ENCODE peak calls at places on chromosomes 11 and 22, in eight cellular contexts. O is fibroblast of mammary gland, D is AG04449, A is endothelial cell of umbilical vein, T is uterus, M is fibroblast of pulmonary artery, X is kidney, C is A549. U is an unnamed sample.

GRCh38 chr11:126768702-126769101 is 231.9 kb downstream of the KIRREL3 start:
- DNase-seq in D (no peak), T (no peak), M (no peak), O (no peak), A (no peak), X (no peak), C (no peak), U (no peak)

GRCh38 chr11:28679795-28680194 is 571.6 kb downstream of the METTL15 start:
- DNase-seq in M (peak), X (no peak), C (no peak), O (peak), A (no peak), T (no peak), D (peak), U (peak)

GRCh38 chr11:119121811-119122124 is 388 bp downstream of the HINFP start:
- DNase-seq in X (no peak), C (no peak), A (no peak), M (no peak), D (no peak), T (no peak), O (no peak), U (no peak)

GRCh38 chr22:19797086-19797485 is 36.5 kb downstream of the TBX1 start:
- DNase-seq in D (no peak), T (no peak), C (no peak), M (no peak), O (no peak), A (no peak), X (peak), U (no peak)

GRCh38 chr22:38046070-38046748 is 11.0 kb upstream of the PICK1 start:
- DNase-seq in O (no peak), M (no peak), T (no peak), D (no peak), A (no peak), C (no peak), X (no peak), U (no peak)

GRCh38 chr11:8356731-8357504 is 93.2 kb upstream of the LMO1 start:
- DNase-seq in A (no peak), C (no peak), M (no peak), O (peak), T (peak), X (peak), D (no peak), U (no peak)

GRCh38 chr11:14189874-14190273 is 169.1 kb downstream of the RRAS2 start:
- DNase-seq in M (peak), O (peak), T (peak), A (no peak), C (no peak), X (no peak), D (no peak), U (no peak)

GRCh38 chr22:24433868-24434471 is 6.6 kb downstream of the ADORA2A start:
- DNase-seq in T (no peak), A (peak), O (peak), M (peak), C (no peak), X (peak), D (no peak), U (peak)

GRCh38 chr22:32920734-32921133 is 119.2 kb downstream of the TIMP3 start:
- DNase-seq in O (no peak), X (no peak), T (no peak), C (no peak), A (no peak), M (peak), D (no peak), U (no peak)

GRCh38 chr11:72736452-72737069 is 15.6 kb downstream of the ARAP1 start:
- DNase-seq in A (peak), D (no peak), X (peak), T (no peak), M (peak), C (peak), O (peak), U (peak)

GRCh38 chr11:1225386-1226225 is 2.7 kb downstream of the MUC5B start:
- DNase-seq in C (no peak), A (no peak), O (no peak), X (peak), T (no peak), D (no peak), M (no peak), U (no peak)

GRCh38 chr22:27711756-27712155 is 89.8 kb downstream of the MN1 start:
- DNase-seq in A (no peak), M (no peak), C (no peak), D (no peak), O (no peak), T (no peak), X (no peak), U (no peak)

GRCh38 chr11:58024601-58025091 is 965 bp downstream of the OR9Q1 start:
- DNase-seq in T (peak), D (no peak), O (peak), A (peak), M (peak), X (peak), C (no peak), U (peak)

GRCh38 chr22:46353483-46354105 is 18.1 kb downstream of the TRMU start:
- DNase-seq in D (no peak), O (peak), A (no peak), T (no peak), M (no peak), C (no peak), X (peak), U (no peak)

GRCh38 chr11:66277475-66278391 is at the start of gene CNIH2:
- DNase-seq in A (no peak), O (no peak), T (no peak), C (peak), X (no peak), M (no peak), D (no peak), U (no peak)

GRCh38 chr11:17291710-17292109 is 15.2 kb downstream of the NUCB2 start:
- DNase-seq in M (no peak), O (no peak), T (no peak), X (no peak), A (no peak), C (no peak), D (no peak), U (no peak)

GRCh38 chr11:68749061-68749491 is 2.2 kb downstream of the TESMIN start:
- DNase-seq in M (no peak), A (peak), X (no peak), T (no peak), C (no peak), O (no peak), D (no peak), U (no peak)

GRCh38 chr11:76678316-76678715 is 7.8 kb upstream of the LRRC32 start:
- DNase-seq in A (peak), X (no peak), C (no peak), M (no peak), D (no peak), O (no peak), T (no peak), U (no peak)

GRCh38 chr22:33070600-33070999 is 12.4 kb upstream of the SYN3 start:
- DNase-seq in M (no peak), D (no peak), X (no peak), O (no peak), T (no peak), A (no peak), C (no peak), U (no peak)

GRCh38 chr11:64566915-64567882 is 23.8 kb upstream of the SLC22A12 start:
- DNase-seq in D (no peak), A (no peak), M (no peak), X (peak), C (no peak), O (no peak), T (no peak), U (no peak)

DNA sequence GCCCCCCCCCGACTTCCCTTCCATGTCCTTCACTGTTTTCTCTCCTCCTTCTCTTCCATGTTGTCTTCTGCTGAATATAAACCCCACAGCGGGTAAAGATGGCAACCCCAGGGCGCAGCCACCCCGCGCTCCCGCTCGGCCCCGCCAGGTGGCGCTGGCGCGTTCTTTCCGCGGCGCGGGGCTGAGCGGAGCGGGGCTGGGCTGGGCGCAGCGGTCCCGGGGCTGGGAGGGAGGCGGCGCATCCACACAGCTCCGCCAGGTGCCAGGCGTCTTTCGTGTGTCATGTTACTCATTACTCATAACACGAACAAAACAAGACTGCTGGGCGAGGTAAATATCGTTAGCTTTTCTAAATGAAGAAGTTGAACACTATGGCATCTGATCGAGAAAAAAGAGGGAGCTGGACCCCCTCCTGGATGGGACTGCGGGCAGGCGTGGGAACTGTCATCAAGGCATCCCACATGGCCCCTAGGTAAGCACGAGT is 321.2 kb downstream of the NTM start:
- DNase-seq in X (peak), C (no peak), T (no peak), O (peak), M (peak), A (peak), D (no peak), U (no peak)
- TF ChIP-seq CTCF in X (peak), C (no peak), T (peak), O (peak), M (peak), A (peak), D (peak), U (peak)

GRCh38 chr11:74683279-74683871 is 47.9 kb downstream of the CHRDL2 start:
- DNase-seq in D (no peak), T (no peak), M (no peak), O (no peak), C (no peak), A (peak), X (peak), U (no peak)
- TF ChIP-seq CTCF in D (peak), T (peak), M (peak), O (peak), C (no peak), A (peak), X (peak), U (peak)

GRCh38 chr22:26482171-26482570 is 1.4 kb downstream of the HPS4 start:
- DNase-seq in M (no peak), A (no peak), T (no peak), O (no peak), C (no peak), X (no peak), D (no peak), U (no peak)
- TF ChIP-seq CTCF in M (no peak), A (no peak), T (no peak), O (no peak), C (no peak), X (no peak), D (no peak), U (no peak)

GRCh38 chr11:74009230-74009547 is 304 bp upstream of the UCP3 start:
- DNase-seq in X (no peak), D (no peak), C (no peak), T (no peak), O (no peak), A (no peak), M (no peak), U (no peak)

GRCh38 chr11:74011360-74012071 is 2.6 kb upstream of the UCP3 start:
- DNase-seq in X (no peak), A (no peak), T (no peak), O (peak), C (no peak), M (peak), D (no peak), U (no peak)

GRCh38 chr11:74012072-74012809 is 3.4 kb upstream of the UCP3 start:
- DNase-seq in M (no peak), O (no peak), T (no peak), C (no peak), A (no peak), D (no peak), X (no peak), U (no peak)

GRCh38 chr11:74009675-74010305 is 905 bp upstream of the UCP3 start:
- DNase-seq in A (no peak), T (no peak), M (no peak), C (no peak), D (no peak), O (no peak), X (no peak), U (no peak)

GRCh38 chr11:74010306-74010981 is 1.6 kb upstream of the UCP3 start:
- DNase-seq in A (no peak), T (no peak), X (no peak), M (no peak), O (no peak), D (no peak), C (no peak), U (no peak)
- TF ChIP-seq CTCF in A (no peak), T (no peak), X (no peak), M (no peak), O (no peak), D (no peak), C (no peak), U (no peak)

DNA sequence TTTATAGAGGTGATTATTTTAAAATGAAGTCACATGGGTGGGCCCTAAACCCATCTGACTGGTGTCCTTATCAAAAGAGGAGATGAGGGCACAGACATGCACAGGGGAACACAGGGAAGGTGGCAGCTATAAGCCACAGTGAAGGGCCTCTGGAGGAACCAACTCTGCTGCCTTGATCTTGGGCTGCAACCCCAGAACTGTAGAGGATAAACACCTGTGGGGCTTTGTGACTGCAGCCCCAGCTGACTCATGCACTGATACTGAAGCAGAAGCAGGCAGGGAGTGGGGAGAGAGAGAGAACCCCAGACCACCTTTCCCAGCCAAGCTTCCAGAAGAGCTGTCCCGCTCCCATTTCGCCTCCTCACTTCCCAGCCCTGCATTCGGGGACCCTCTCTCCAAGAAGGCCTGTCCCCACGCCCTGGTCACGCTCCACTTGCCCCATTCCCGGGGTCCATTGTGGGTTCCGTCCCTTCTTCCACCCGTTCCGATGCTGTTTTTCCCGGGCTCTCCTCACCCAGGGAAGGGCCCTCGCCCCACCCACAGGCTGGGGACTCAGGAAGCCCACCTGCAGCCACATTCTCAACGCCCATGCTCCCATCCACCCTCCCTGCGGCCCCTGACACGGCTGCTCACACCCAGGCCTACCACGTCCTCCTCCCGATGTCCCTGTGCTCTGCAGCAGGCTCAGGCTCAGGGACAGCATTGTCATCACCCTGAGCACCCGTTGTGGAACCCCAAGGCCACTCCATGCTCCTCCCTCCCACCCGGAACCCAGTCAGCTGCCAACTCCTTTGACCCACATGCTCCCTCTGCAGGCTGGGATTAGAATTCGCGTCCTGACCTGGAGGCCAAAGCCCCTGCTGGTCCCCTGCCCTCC is 90.8 kb upstream of the SHANK2 start:
- DNase-seq in D (no peak), X (peak), A (no peak), O (peak), T (no peak), M (peak), C (peak), U (peak)
- TF ChIP-seq CTCF in D (peak), X (peak), A (no peak), O (peak), T (peak), M (peak), C (peak), U (peak)

GRCh38 chr22:50059185-50059880 is 1.2 kb upstream of the TTLL8 start:
- DNase-seq in X (peak), T (peak), D (no peak), M (peak), A (peak), C (peak), O (peak), U (no peak)
- TF ChIP-seq CTCF in X (no peak), T (no peak), D (no peak), M (peak), A (peak), C (no peak), O (no peak), U (no peak)

U was measured in HFFc6.